ENCODE peak calls at places on chromosomes 12 and 14, in eight cellular contexts. E, L, O, A, S, R, W and N are unnamed samples.

GRCh38 chr14:56821177-56821576 is 10.9 kb upstream of the OTX2 start:
- DNase-seq in E (no peak), L (no peak), O (no peak), A (no peak), S (no peak), R (no peak), W (no peak), N (no peak)

GRCh38 chr14:95504135-95505029 is 12.1 kb downstream of the SYNE3 start:
- DNase-seq in E (no peak), L (no peak), O (no peak), A (no peak), S (peak), R (no peak), W (peak), N (no peak)

GRCh38 chr14:38004610-38004879 is 203.2 kb upstream of the SSTR1 start:
- DNase-seq in E (no peak), L (no peak), O (no peak), A (no peak), S (no peak), R (no peak), W (no peak), N (no peak)

GRCh38 chr12:26401874-26402273 is 206.5 kb downstream of the SSPN start:
- DNase-seq in E (no peak), L (no peak), O (no peak), A (no peak), S (no peak), R (no peak), W (no peak), N (no peak)

GRCh38 chr14:40847496-40847895 is 759.2 kb upstream of the LRFN5 start:
- DNase-seq in E (no peak), L (no peak), O (no peak), A (no peak), S (no peak), R (no peak), W (no peak), N (no peak)

GRCh38 chr14:50397461-50398196 is 948 bp upstream of the CDKL1 start:
- DNase-seq in E (no peak), L (no peak), O (no peak), A (no peak), S (peak), R (no peak), W (no peak), N (no peak)

GRCh38 chr12:123713398-123714301 is 1.5 kb downstream of the ATP6V0A2 start:
- DNase-seq in E (no peak), L (no peak), O (no peak), A (no peak), S (peak), R (no peak), W (peak), N (no peak)

GRCh38 chr14:74148705-74149104 is 63.9 kb downstream of the LIN52 start:
- DNase-seq in E (no peak), L (no peak), O (no peak), A (no peak), S (no peak), R (no peak), W (no peak), N (no peak)

GRCh38 chr12:128971802-128972201 is 118.5 kb downstream of the GLT1D1 start:
- DNase-seq in E (no peak), L (no peak), O (no peak), A (no peak), S (no peak), R (no peak), W (no peak), N (no peak)

GRCh38 chr12:109734219-109735000 is 20.8 kb downstream of the FAM222A start:
- DNase-seq in E (no peak), L (no peak), O (no peak), A (peak), S (no peak), R (no peak), W (peak), N (no peak)